ENCODE peak calls at places on chromosomes 1 and 21, in eight cellular contexts. J is NCI-H748 treated with DMSO at 0.1 percent for 48 hours; O is stimulated activated CD8-positive, alpha-beta memory T cell treated with anti-CD3 and anti-CD28 coated beads, Interleukin-2, amount 100 ng/mL, for 1 hour; I is NCI-H345; Y is GM23248; D is activated CD4-positive, alpha-beta T cell treated with anti-CD3 and anti-CD28 coated beads, Interleukin-2, amount 10 ng/mL, durations not matched to agents 7 days and 5 days; G is NCI-H226; W is EL. Q is an unnamed sample.

GRCh38 chr1:59290173-59290954 is 6.5 kb upstream of the FGGY start:
- DNase-seq in W (peak; percentile 44), O (no peak), Y (peak; percentile 41), I (peak; percentile 28), D (no peak), G (peak; percentile 35), J (no peak), Q (peak; percentile 46)

GRCh38 chr1:30033276-30034104 is 689.9 kb downstream of the MATN1 start:
- DNase-seq in J (no peak), W (no peak), I (no peak), O (no peak), Y (no peak), G (no peak), D (no peak), Q (no peak)

GRCh38 chr1:145961425-145962156 is 2.8 kb downstream of the ANKRD34A start:
- DNase-seq in J (no peak), O (no peak), G (no peak), D (peak; percentile 47), I (peak; percentile 71), Y (peak; percentile 63), W (peak; percentile 53), Q (no peak)

GRCh38 chr21:46096596-46096981 is 1.3 kb upstream of the COL6A2 start:
- DNase-seq in D (no peak), W (no peak), Y (no peak), O (no peak), G (no peak), J (no peak), I (no peak), Q (no peak)

GRCh38 chr1:228076796-228077430 is 5.6 kb upstream of the ARF1 start:
- DNase-seq in J (no peak), I (no peak), Y (no peak), G (no peak), D (no peak), W (no peak), O (no peak), Q (no peak)

GRCh38 chr1:207993477-207994445 is 82.8 kb upstream of the CD34 start:
- DNase-seq in W (peak; percentile 15), J (no peak), O (no peak), G (no peak), D (no peak), I (no peak), Y (peak; percentile 40), Q (no peak)

GRCh38 chr1:209095627-209096595 is 487.6 kb upstream of the CAMK1G start:
- DNase-seq in W (peak; percentile 98), D (no peak), Y (peak; percentile 66), G (peak; percentile 92), O (no peak), J (no peak), I (no peak), Q (no peak)

GRCh38 chr1:41073971-41074370 is 52.4 kb upstream of the SLFNL1 start:
- DNase-seq in O (no peak), W (peak; percentile 71), I (no peak), D (no peak), J (no peak), Y (peak; percentile 84), G (peak; percentile 24), Q (no peak)

GRCh38 chr1:32650157-32650751 is at the start of gene ZBTB8OS:
- DNase-seq in Y (peak; percentile 98), D (peak; percentile 94), J (peak; percentile 81), G (peak; percentile 91), W (peak; percentile 94), I (peak; percentile 93), O (peak; percentile 76), Q (peak; percentile 88)

Q was measured in NCI-H2029.